ENCODE peak calls at places on chromosome 18, in four cellular contexts. One of them, this sample, is unnamed.

GRCh38 chr18:6714027-6714426 is 15.5 kb upstream of the ARHGAP28 start:
- DNase-seq in activated T-cell treated with anti-CD3 and anti-CD28 coated beads for 1 hour: no peak
- DNase-seq in fibroblast of villous mesenchyme: no peak
- DNase-seq in substantia nigra: no peak
- DNase-seq in this sample: no peak

GRCh38 chr18:25587545-25587944 is 235.6 kb upstream of the ZNF521 start:
- DNase-seq in activated T-cell treated with anti-CD3 and anti-CD28 coated beads for 1 hour: no peak
- DNase-seq in fibroblast of villous mesenchyme: no peak
- DNase-seq in substantia nigra: no peak
- DNase-seq in this sample: no peak

GRCh38 chr18:6891788-6892187 is 162.3 kb downstream of the ARHGAP28 start:
- DNase-seq in activated T-cell treated with anti-CD3 and anti-CD28 coated beads for 1 hour: no peak
- DNase-seq in fibroblast of villous mesenchyme: no peak
- DNase-seq in substantia nigra: no peak
- DNase-seq in this sample: no peak

GRCh38 chr18:79523221-79523737 is 127.5 kb downstream of the NFATC1 start:
- DNase-seq in activated T-cell treated with anti-CD3 and anti-CD28 coated beads for 1 hour: no peak
- DNase-seq in fibroblast of villous mesenchyme: no peak
- DNase-seq in substantia nigra: no peak
- DNase-seq in this sample: no peak

GRCh38 chr18:21979171-21979560 is 190.2 kb upstream of the GATA6 start:
- DNase-seq in activated T-cell treated with anti-CD3 and anti-CD28 coated beads for 1 hour: no peak
- DNase-seq in fibroblast of villous mesenchyme: no peak
- DNase-seq in substantia nigra: no peak
- DNase-seq in this sample: no peak

GRCh38 chr18:1797265-1797664 is 774.0 kb downstream of the METTL4 start:
- DNase-seq in activated T-cell treated with anti-CD3 and anti-CD28 coated beads for 1 hour: no peak
- DNase-seq in fibroblast of villous mesenchyme: no peak
- DNase-seq in substantia nigra: no peak
- DNase-seq in this sample: no peak

GRCh38 chr18:47251289-47252120 is at the start of gene SKOR2:
- DNase-seq in activated T-cell treated with anti-CD3 and anti-CD28 coated beads for 1 hour: no peak
- DNase-seq in fibroblast of villous mesenchyme: no peak
- DNase-seq in substantia nigra: no peak
- DNase-seq in this sample: no peak

GRCh38 chr18:76456018-76456750 is 38.9 kb downstream of the ZNF516 start:
- DNase-seq in activated T-cell treated with anti-CD3 and anti-CD28 coated beads for 1 hour: no peak
- DNase-seq in fibroblast of villous mesenchyme: no peak
- DNase-seq in substantia nigra: no peak
- DNase-seq in this sample: no peak

GRCh38 chr18:80109676-80110078 is 615 bp downstream of the ADNP2 start:
- DNase-seq in activated T-cell treated with anti-CD3 and anti-CD28 coated beads for 1 hour: no peak
- DNase-seq in fibroblast of villous mesenchyme: peak; percentile 56
- DNase-seq in substantia nigra: peak; percentile 21
- DNase-seq in this sample: no peak